ENCODE peak calls at places on chromosomes 6 and 20, in eight cellular contexts. One of them, this sample, is unnamed.

GRCh38 chr20:39291301-39291700 is 329.2 kb downstream of the DHX35 start:
- DNase-seq in choroid plexus epithelial cell: no peak
- DNase-seq in amniotic stem cell: no peak
- DNase-seq in NCI-H774: no peak
- DNase-seq in stimulated activated CD4-positive, alpha-beta T cell treated with anti-CD3 and anti-CD28 coated beads, Interleukin-2, amount 100 ng/mL, for 24 hours: no peak
- DNase-seq in M059J: peak
- DNase-seq in fibroblast of lung: peak
- DNase-seq in right atrium auricular region: no peak
- DNase-seq in this sample: no peak

GRCh38 chr6:135812085-135812526 is 39.4 kb upstream of the PDE7B start:
- DNase-seq in M059J: peak
- DNase-seq in fibroblast of lung: peak
- DNase-seq in amniotic stem cell: no peak
- DNase-seq in choroid plexus epithelial cell: peak
- DNase-seq in right atrium auricular region: no peak
- DNase-seq in stimulated activated CD4-positive, alpha-beta T cell treated with anti-CD3 and anti-CD28 coated beads, Interleukin-2, amount 100 ng/mL, for 24 hours: no peak
- DNase-seq in NCI-H774: no peak
- DNase-seq in this sample: no peak

GRCh38 chr6:27503436-27504030 is 30.6 kb upstream of the ZNF184 start:
- DNase-seq in choroid plexus epithelial cell: peak
- DNase-seq in amniotic stem cell: no peak
- DNase-seq in fibroblast of lung: peak
- DNase-seq in right atrium auricular region: peak
- DNase-seq in M059J: peak
- DNase-seq in NCI-H774: peak
- DNase-seq in stimulated activated CD4-positive, alpha-beta T cell treated with anti-CD3 and anti-CD28 coated beads, Interleukin-2, amount 100 ng/mL, for 24 hours: peak
- DNase-seq in this sample: peak

GRCh38 chr6:141359953-141360352 is 772.8 kb upstream of the GJE1 start:
- DNase-seq in amniotic stem cell: no peak
- DNase-seq in NCI-H774: no peak
- DNase-seq in stimulated activated CD4-positive, alpha-beta T cell treated with anti-CD3 and anti-CD28 coated beads, Interleukin-2, amount 100 ng/mL, for 24 hours: no peak
- DNase-seq in fibroblast of lung: peak
- DNase-seq in M059J: peak
- DNase-seq in choroid plexus epithelial cell: peak
- DNase-seq in right atrium auricular region: no peak
- DNase-seq in this sample: no peak

GRCh38 chr6:156167289-156168076 is 609.7 kb upstream of the ARID1B start:
- DNase-seq in amniotic stem cell: no peak
- DNase-seq in M059J: peak
- DNase-seq in NCI-H774: no peak
- DNase-seq in right atrium auricular region: no peak
- DNase-seq in stimulated activated CD4-positive, alpha-beta T cell treated with anti-CD3 and anti-CD28 coated beads, Interleukin-2, amount 100 ng/mL, for 24 hours: no peak
- DNase-seq in choroid plexus epithelial cell: peak
- DNase-seq in fibroblast of lung: no peak
- DNase-seq in this sample: no peak

GRCh38 chr6:72424476-72424875 is 197.4 kb upstream of the KCNQ5 start:
- DNase-seq in M059J: no peak
- DNase-seq in fibroblast of lung: no peak
- DNase-seq in NCI-H774: no peak
- DNase-seq in stimulated activated CD4-positive, alpha-beta T cell treated with anti-CD3 and anti-CD28 coated beads, Interleukin-2, amount 100 ng/mL, for 24 hours: no peak
- DNase-seq in choroid plexus epithelial cell: no peak
- DNase-seq in right atrium auricular region: no peak
- DNase-seq in amniotic stem cell: no peak
- DNase-seq in this sample: no peak

GRCh38 chr20:24289737-24290481 is 179.5 kb upstream of the SYNDIG1 start:
- DNase-seq in stimulated activated CD4-positive, alpha-beta T cell treated with anti-CD3 and anti-CD28 coated beads, Interleukin-2, amount 100 ng/mL, for 24 hours: peak
- DNase-seq in amniotic stem cell: no peak
- DNase-seq in fibroblast of lung: no peak
- DNase-seq in NCI-H774: no peak
- DNase-seq in right atrium auricular region: no peak
- DNase-seq in choroid plexus epithelial cell: peak
- DNase-seq in M059J: peak
- DNase-seq in this sample: no peak

GRCh38 chr6:125102901-125103300 is 50.7 kb upstream of the TPD52L1 start:
- DNase-seq in fibroblast of lung: peak
- DNase-seq in right atrium auricular region: no peak
- DNase-seq in choroid plexus epithelial cell: peak
- DNase-seq in stimulated activated CD4-positive, alpha-beta T cell treated with anti-CD3 and anti-CD28 coated beads, Interleukin-2, amount 100 ng/mL, for 24 hours: no peak
- DNase-seq in amniotic stem cell: peak
- DNase-seq in M059J: peak
- DNase-seq in NCI-H774: no peak
- DNase-seq in this sample: no peak

GRCh38 chr20:59831024-59831900 is 102.2 kb downstream of the SYCP2 start:
- DNase-seq in right atrium auricular region: peak
- DNase-seq in amniotic stem cell: no peak
- DNase-seq in fibroblast of lung: no peak
- DNase-seq in choroid plexus epithelial cell: no peak
- DNase-seq in stimulated activated CD4-positive, alpha-beta T cell treated with anti-CD3 and anti-CD28 coated beads, Interleukin-2, amount 100 ng/mL, for 24 hours: no peak
- DNase-seq in NCI-H774: no peak
- DNase-seq in M059J: no peak
- DNase-seq in this sample: no peak

GRCh38 chr6:99369533-99369932 is 20.1 kb upstream of the FAXC start:
- DNase-seq in amniotic stem cell: no peak
- DNase-seq in right atrium auricular region: no peak
- DNase-seq in NCI-H774: no peak
- DNase-seq in stimulated activated CD4-positive, alpha-beta T cell treated with anti-CD3 and anti-CD28 coated beads, Interleukin-2, amount 100 ng/mL, for 24 hours: no peak
- DNase-seq in choroid plexus epithelial cell: peak
- DNase-seq in fibroblast of lung: no peak
- DNase-seq in M059J: no peak
- DNase-seq in this sample: no peak

GRCh38 chr6:111646942-111647341 is 41.3 kb upstream of the TRAF3IP2 start:
- DNase-seq in M059J: no peak
- DNase-seq in NCI-H774: no peak
- DNase-seq in fibroblast of lung: no peak
- DNase-seq in choroid plexus epithelial cell: peak
- DNase-seq in amniotic stem cell: no peak
- DNase-seq in stimulated activated CD4-positive, alpha-beta T cell treated with anti-CD3 and anti-CD28 coated beads, Interleukin-2, amount 100 ng/mL, for 24 hours: no peak
- DNase-seq in right atrium auricular region: no peak
- DNase-seq in this sample: no peak

GRCh38 chr20:33148040-33148439 is 19.9 kb upstream of the BPIFA2 start:
- DNase-seq in NCI-H774: no peak
- DNase-seq in fibroblast of lung: no peak
- DNase-seq in choroid plexus epithelial cell: no peak
- DNase-seq in amniotic stem cell: no peak
- DNase-seq in right atrium auricular region: peak
- DNase-seq in stimulated activated CD4-positive, alpha-beta T cell treated with anti-CD3 and anti-CD28 coated beads, Interleukin-2, amount 100 ng/mL, for 24 hours: no peak
- DNase-seq in M059J: no peak
- DNase-seq in this sample: no peak

GRCh38 chr6:119347466-119348307 is 1.9 kb downstream of the MAN1A1 start:
- DNase-seq in amniotic stem cell: no peak
- DNase-seq in stimulated activated CD4-positive, alpha-beta T cell treated with anti-CD3 and anti-CD28 coated beads, Interleukin-2, amount 100 ng/mL, for 24 hours: peak
- DNase-seq in right atrium auricular region: no peak
- DNase-seq in fibroblast of lung: peak
- DNase-seq in NCI-H774: no peak
- DNase-seq in choroid plexus epithelial cell: no peak
- DNase-seq in M059J: no peak
- DNase-seq in this sample: peak

GRCh38 chr6:116714296-116714695 is 33.3 kb downstream of the KPNA5 start:
- DNase-seq in M059J: no peak
- DNase-seq in fibroblast of lung: peak
- DNase-seq in NCI-H774: no peak
- DNase-seq in amniotic stem cell: no peak
- DNase-seq in stimulated activated CD4-positive, alpha-beta T cell treated with anti-CD3 and anti-CD28 coated beads, Interleukin-2, amount 100 ng/mL, for 24 hours: no peak
- DNase-seq in choroid plexus epithelial cell: no peak
- DNase-seq in right atrium auricular region: no peak
- DNase-seq in this sample: no peak

GRCh38 chr6:33933101-33933500 is 129.3 kb upstream of the MLN start:
- DNase-seq in M059J: peak
- DNase-seq in choroid plexus epithelial cell: no peak
- DNase-seq in stimulated activated CD4-positive, alpha-beta T cell treated with anti-CD3 and anti-CD28 coated beads, Interleukin-2, amount 100 ng/mL, for 24 hours: no peak
- DNase-seq in amniotic stem cell: no peak
- DNase-seq in fibroblast of lung: no peak
- DNase-seq in right atrium auricular region: no peak
- DNase-seq in NCI-H774: no peak
- DNase-seq in this sample: no peak

GRCh38 chr20:1381753-1382591 is 10.9 kb downstream of the FKBP1A start:
- DNase-seq in NCI-H774: no peak
- DNase-seq in fibroblast of lung: peak
- DNase-seq in M059J: no peak
- DNase-seq in stimulated activated CD4-positive, alpha-beta T cell treated with anti-CD3 and anti-CD28 coated beads, Interleukin-2, amount 100 ng/mL, for 24 hours: no peak
- DNase-seq in choroid plexus epithelial cell: no peak
- DNase-seq in right atrium auricular region: no peak
- DNase-seq in amniotic stem cell: no peak
- DNase-seq in this sample: no peak

GRCh38 chr20:63847374-63848002 is 13.8 kb upstream of the ABHD16B start:
- DNase-seq in right atrium auricular region: no peak
- DNase-seq in NCI-H774: no peak
- DNase-seq in stimulated activated CD4-positive, alpha-beta T cell treated with anti-CD3 and anti-CD28 coated beads, Interleukin-2, amount 100 ng/mL, for 24 hours: no peak
- DNase-seq in amniotic stem cell: no peak
- DNase-seq in fibroblast of lung: peak
- DNase-seq in M059J: no peak
- DNase-seq in choroid plexus epithelial cell: peak
- DNase-seq in this sample: no peak

GRCh38 chr6:137761072-137761471 is 106.0 kb upstream of the TNFAIP3 start:
- DNase-seq in NCI-H774: no peak
- DNase-seq in right atrium auricular region: no peak
- DNase-seq in amniotic stem cell: no peak
- DNase-seq in choroid plexus epithelial cell: peak
- DNase-seq in fibroblast of lung: peak
- DNase-seq in stimulated activated CD4-positive, alpha-beta T cell treated with anti-CD3 and anti-CD28 coated beads, Interleukin-2, amount 100 ng/mL, for 24 hours: no peak
- DNase-seq in M059J: no peak
- DNase-seq in this sample: no peak

GRCh38 chr20:55424968-55425367 is 580.4 kb downstream of the CBLN4 start:
- DNase-seq in fibroblast of lung: no peak
- DNase-seq in M059J: no peak
- DNase-seq in right atrium auricular region: no peak
- DNase-seq in amniotic stem cell: no peak
- DNase-seq in choroid plexus epithelial cell: no peak
- DNase-seq in stimulated activated CD4-positive, alpha-beta T cell treated with anti-CD3 and anti-CD28 coated beads, Interleukin-2, amount 100 ng/mL, for 24 hours: no peak
- DNase-seq in NCI-H774: no peak
- DNase-seq in this sample: no peak

GRCh38 chr6:128204621-128205020 is 303.8 kb upstream of the THEMIS start:
- DNase-seq in right atrium auricular region: no peak
- DNase-seq in choroid plexus epithelial cell: peak
- DNase-seq in amniotic stem cell: no peak
- DNase-seq in fibroblast of lung: peak
- DNase-seq in NCI-H774: no peak
- DNase-seq in M059J: peak
- DNase-seq in stimulated activated CD4-positive, alpha-beta T cell treated with anti-CD3 and anti-CD28 coated beads, Interleukin-2, amount 100 ng/mL, for 24 hours: no peak
- DNase-seq in this sample: no peak

GRCh38 chr20:61937146-61937962 is 128.3 kb downstream of the TAF4 start:
- DNase-seq in amniotic stem cell: no peak
- DNase-seq in fibroblast of lung: no peak
- DNase-seq in M059J: no peak
- DNase-seq in right atrium auricular region: no peak
- DNase-seq in stimulated activated CD4-positive, alpha-beta T cell treated with anti-CD3 and anti-CD28 coated beads, Interleukin-2, amount 100 ng/mL, for 24 hours: no peak
- DNase-seq in NCI-H774: no peak
- DNase-seq in choroid plexus epithelial cell: no peak
- DNase-seq in this sample: no peak

GRCh38 chr6:13256614-13257013 is 71.7 kb downstream of the TBC1D7 start:
- DNase-seq in M059J: no peak
- DNase-seq in fibroblast of lung: no peak
- DNase-seq in choroid plexus epithelial cell: no peak
- DNase-seq in right atrium auricular region: no peak
- DNase-seq in amniotic stem cell: no peak
- DNase-seq in NCI-H774: no peak
- DNase-seq in stimulated activated CD4-positive, alpha-beta T cell treated with anti-CD3 and anti-CD28 coated beads, Interleukin-2, amount 100 ng/mL, for 24 hours: no peak
- DNase-seq in this sample: no peak

GRCh38 chr6:98833101-98834059 is 994 bp upstream of the POU3F2 start:
- DNase-seq in amniotic stem cell: no peak
- DNase-seq in choroid plexus epithelial cell: peak
- DNase-seq in fibroblast of lung: peak
- DNase-seq in M059J: peak
- DNase-seq in right atrium auricular region: no peak
- DNase-seq in NCI-H774: peak
- DNase-seq in stimulated activated CD4-positive, alpha-beta T cell treated with anti-CD3 and anti-CD28 coated beads, Interleukin-2, amount 100 ng/mL, for 24 hours: peak
- DNase-seq in this sample: peak

GRCh38 chr20:34084227-34084923 is 27.7 kb downstream of the EIF2S2 start:
- DNase-seq in amniotic stem cell: no peak
- DNase-seq in M059J: no peak
- DNase-seq in choroid plexus epithelial cell: peak
- DNase-seq in right atrium auricular region: no peak
- DNase-seq in NCI-H774: no peak
- DNase-seq in stimulated activated CD4-positive, alpha-beta T cell treated with anti-CD3 and anti-CD28 coated beads, Interleukin-2, amount 100 ng/mL, for 24 hours: no peak
- DNase-seq in fibroblast of lung: no peak
- DNase-seq in this sample: no peak

GRCh38 chr6:139029470-139030210 is 1.1 kb downstream of the ABRACL start:
- DNase-seq in stimulated activated CD4-positive, alpha-beta T cell treated with anti-CD3 and anti-CD28 coated beads, Interleukin-2, amount 100 ng/mL, for 24 hours: peak
- DNase-seq in right atrium auricular region: peak
- DNase-seq in amniotic stem cell: peak
- DNase-seq in fibroblast of lung: peak
- DNase-seq in choroid plexus epithelial cell: peak
- DNase-seq in NCI-H774: peak
- DNase-seq in M059J: peak
- DNase-seq in this sample: peak

GRCh38 chr6:105431226-105431625 is 28.3 kb upstream of the PREP start:
- DNase-seq in M059J: peak
- DNase-seq in right atrium auricular region: no peak
- DNase-seq in fibroblast of lung: peak
- DNase-seq in stimulated activated CD4-positive, alpha-beta T cell treated with anti-CD3 and anti-CD28 coated beads, Interleukin-2, amount 100 ng/mL, for 24 hours: no peak
- DNase-seq in choroid plexus epithelial cell: peak
- DNase-seq in amniotic stem cell: peak
- DNase-seq in NCI-H774: peak
- DNase-seq in this sample: peak

GRCh38 chr20:21520702-21521595 is 7.1 kb upstream of the NKX2-2 start:
- DNase-seq in M059J: peak
- DNase-seq in choroid plexus epithelial cell: peak
- DNase-seq in fibroblast of lung: peak
- DNase-seq in NCI-H774: no peak
- DNase-seq in right atrium auricular region: no peak
- DNase-seq in amniotic stem cell: no peak
- DNase-seq in stimulated activated CD4-positive, alpha-beta T cell treated with anti-CD3 and anti-CD28 coated beads, Interleukin-2, amount 100 ng/mL, for 24 hours: no peak
- DNase-seq in this sample: peak

GRCh38 chr6:70375882-70376281 is 37.4 kb upstream of the FAM135A start:
- DNase-seq in right atrium auricular region: no peak
- DNase-seq in NCI-H774: no peak
- DNase-seq in choroid plexus epithelial cell: peak
- DNase-seq in M059J: no peak
- DNase-seq in amniotic stem cell: no peak
- DNase-seq in fibroblast of lung: no peak
- DNase-seq in stimulated activated CD4-positive, alpha-beta T cell treated with anti-CD3 and anti-CD28 coated beads, Interleukin-2, amount 100 ng/mL, for 24 hours: no peak
- DNase-seq in this sample: no peak

GRCh38 chr6:43838276-43839036 is 68.4 kb downstream of the VEGFA start:
- DNase-seq in stimulated activated CD4-positive, alpha-beta T cell treated with anti-CD3 and anti-CD28 coated beads, Interleukin-2, amount 100 ng/mL, for 24 hours: peak
- DNase-seq in amniotic stem cell: no peak
- DNase-seq in right atrium auricular region: peak
- DNase-seq in fibroblast of lung: peak
- DNase-seq in NCI-H774: no peak
- DNase-seq in choroid plexus epithelial cell: peak
- DNase-seq in M059J: peak
- DNase-seq in this sample: no peak

GRCh38 chr20:46215913-46216707 is 92.2 kb downstream of the CDH22 start:
- DNase-seq in choroid plexus epithelial cell: peak
- DNase-seq in NCI-H774: no peak
- DNase-seq in stimulated activated CD4-positive, alpha-beta T cell treated with anti-CD3 and anti-CD28 coated beads, Interleukin-2, amount 100 ng/mL, for 24 hours: no peak
- DNase-seq in right atrium auricular region: peak
- DNase-seq in M059J: peak
- DNase-seq in fibroblast of lung: peak
- DNase-seq in amniotic stem cell: no peak
- DNase-seq in this sample: no peak

GRCh38 chr6:6596529-6596928 is 8.0 kb downstream of the LY86 start:
- DNase-seq in right atrium auricular region: no peak
- DNase-seq in choroid plexus epithelial cell: no peak
- DNase-seq in fibroblast of lung: no peak
- DNase-seq in M059J: no peak
- DNase-seq in stimulated activated CD4-positive, alpha-beta T cell treated with anti-CD3 and anti-CD28 coated beads, Interleukin-2, amount 100 ng/mL, for 24 hours: no peak
- DNase-seq in amniotic stem cell: no peak
- DNase-seq in NCI-H774: no peak
- DNase-seq in this sample: no peak

GRCh38 chr20:54608039-54608745 is 132.8 kb downstream of the DOK5 start:
- DNase-seq in M059J: no peak
- DNase-seq in stimulated activated CD4-positive, alpha-beta T cell treated with anti-CD3 and anti-CD28 coated beads, Interleukin-2, amount 100 ng/mL, for 24 hours: no peak
- DNase-seq in amniotic stem cell: no peak
- DNase-seq in right atrium auricular region: no peak
- DNase-seq in NCI-H774: no peak
- DNase-seq in choroid plexus epithelial cell: no peak
- DNase-seq in fibroblast of lung: no peak
- DNase-seq in this sample: no peak

GRCh38 chr20:4519530-4519929 is 202.2 kb upstream of the PRND start:
- DNase-seq in M059J: peak
- DNase-seq in fibroblast of lung: no peak
- DNase-seq in NCI-H774: no peak
- DNase-seq in choroid plexus epithelial cell: peak
- DNase-seq in stimulated activated CD4-positive, alpha-beta T cell treated with anti-CD3 and anti-CD28 coated beads, Interleukin-2, amount 100 ng/mL, for 24 hours: peak
- DNase-seq in right atrium auricular region: no peak
- DNase-seq in amniotic stem cell: no peak
- DNase-seq in this sample: no peak

GRCh38 chr6:166474721-166475565 is 92.2 kb upstream of the MPC1 start:
- DNase-seq in fibroblast of lung: no peak
- DNase-seq in choroid plexus epithelial cell: no peak
- DNase-seq in M059J: no peak
- DNase-seq in stimulated activated CD4-positive, alpha-beta T cell treated with anti-CD3 and anti-CD28 coated beads, Interleukin-2, amount 100 ng/mL, for 24 hours: no peak
- DNase-seq in amniotic stem cell: no peak
- DNase-seq in right atrium auricular region: no peak
- DNase-seq in NCI-H774: no peak
- DNase-seq in this sample: no peak

This sample was measured in NCI-H748 treated with DMSO at 0.1 percent for 48 hours.